ENCODE peak calls at places on chromosome 14, in nine cellular contexts. R is NCI-H1694 treated with DMSO at 0.1 percent for 48 hours; C is activated CD4-positive, CD25-positive, alpha-beta regulatory T cell; X is activated CD4-positive, alpha-beta T cell treated with anti-CD3 and anti-CD28 coated beads for 36 hours; F is GM19239; A is activated CD8-positive, alpha-beta T cell treated with anti-CD3 and anti-CD28 coated beads for 36 hours; K is GM10248; E is activated naive CD4-positive, alpha-beta T cell; H is colonic mucosa. W is an unnamed sample.
A peak's percentile ranks its signal among the peaks of the same experiment; 100 is the strongest.

GRCh38 chr14:104800600-104801283 is at the start of gene ZBTB42:
- DNase-seq in X (peak; percentile 79), F (peak; percentile 84), C (peak; percentile 19), A (peak; percentile 71), E (no peak), K (peak; percentile 72), R (peak; percentile 73), H (peak; percentile 92), W (no peak)

GRCh38 chr14:94483071-94483451 is 7.1 kb upstream of the SERPINA9 start:
- DNase-seq in K (no peak), C (no peak), F (no peak), X (no peak), E (no peak), R (no peak), H (no peak), A (no peak), W (no peak)

GRCh38 chr14:68164723-68165122 is 345.1 kb downstream of the RAD51B start:
- DNase-seq in R (no peak), A (no peak), K (no peak), X (no peak), C (no peak), E (no peak), H (no peak), F (no peak), W (no peak)

GRCh38 chr14:96130854-96131253 is 73.8 kb upstream of the BDKRB2 start:
- DNase-seq in C (no peak), K (no peak), R (no peak), X (no peak), H (no peak), F (no peak), A (no peak), E (no peak), W (no peak)

GRCh38 chr14:89237923-89238529 is 179.0 kb downstream of the FOXN3 start:
- DNase-seq in K (no peak), X (no peak), C (no peak), A (no peak), R (no peak), E (no peak), H (no peak), F (no peak), W (no peak)

GRCh38 chr14:69553221-69553620 is 21.4 kb downstream of the CCDC177 start:
- DNase-seq in C (no peak), E (no peak), H (no peak), A (no peak), R (no peak), X (no peak), F (no peak), K (no peak), W (no peak)

GRCh38 chr14:49381778-49382177 is 204.4 kb downstream of the RPS29 start:
- DNase-seq in E (no peak), C (no peak), X (no peak), R (no peak), K (no peak), A (no peak), H (no peak), F (no peak), W (no peak)

GRCh38 chr14:61512026-61512425 is 183.3 kb upstream of the HIF1A start:
- DNase-seq in C (no peak), H (no peak), R (no peak), X (peak; percentile 44), E (no peak), F (no peak), A (no peak), K (no peak), W (no peak)

GRCh38 chr14:96824283-96824682 is 27.1 kb downstream of the VRK1 start:
- DNase-seq in C (no peak), K (no peak), F (no peak), X (no peak), R (no peak), A (no peak), E (no peak), H (no peak), W (no peak)

GRCh38 chr14:50892255-50892654 is 20.4 kb downstream of the ABHD12B start:
- DNase-seq in R (no peak), A (no peak), K (no peak), F (no peak), X (no peak), E (no peak), H (peak; percentile 34), C (no peak), W (peak; percentile 17)

GRCh38 chr14:29320261-29320660 is 553.7 kb downstream of the FOXG1 start:
- DNase-seq in A (no peak), E (no peak), H (no peak), F (no peak), R (no peak), X (no peak), K (no peak), C (no peak), W (no peak)

GRCh38 chr14:32826404-32827082 is 112.1 kb upstream of the NPAS3 start:
- DNase-seq in H (no peak), F (no peak), A (no peak), R (peak; percentile 31), X (no peak), C (no peak), K (no peak), E (no peak), W (peak; percentile 12)

GRCh38 chr14:40188006-40188405 is 755.8 kb upstream of the FBXO33 start:
- DNase-seq in A (no peak), C (no peak), E (no peak), F (no peak), X (no peak), K (no peak), H (no peak), R (no peak), W (no peak)

GRCh38 chr14:98321838-98322237 is 950.2 kb downstream of the BCL11B start:
- DNase-seq in A (no peak), E (no peak), R (no peak), H (no peak), K (no peak), F (no peak), X (no peak), C (no peak), W (no peak)

GRCh38 chr14:68245146-68246073 is 425.8 kb downstream of the RAD51B start:
- DNase-seq in H (peak; percentile 31), F (no peak), C (no peak), R (peak; percentile 26), A (no peak), K (no peak), E (no peak), X (no peak), W (no peak)

GRCh38 chr14:53542692-53543091 is 389.6 kb upstream of the DDHD1 start:
- DNase-seq in F (no peak), H (peak; percentile 29), X (no peak), A (no peak), K (no peak), E (no peak), R (peak; percentile 37), C (no peak), W (no peak)

GRCh38 chr14:63852817-63853730 is at the start of gene SYNE2:
- DNase-seq in R (peak; percentile 71), E (peak; percentile 59), H (peak; percentile 86), F (peak; percentile 83), C (peak; percentile 52), X (peak; percentile 89), K (peak; percentile 92), A (peak; percentile 84), W (peak; percentile 85)

GRCh38 chr14:55610717-55611370 is 30.8 kb downstream of the KTN1 start:
- DNase-seq in K (no peak), E (no peak), C (no peak), F (no peak), H (no peak), R (no peak), X (no peak), A (no peak), W (no peak)

GRCh38 chr14:100104523-100105300 is 39.5 kb downstream of the EVL start:
- DNase-seq in C (no peak), K (no peak), F (no peak), A (peak; percentile 47), E (no peak), X (peak; percentile 60), H (no peak), R (no peak), W (no peak)